ENCODE peak calls at places on chromosomes 3 and 15, in ten cellular contexts. K is cardiac fibroblast, G is tibial nerve, H is choroid plexus epithelial cell, W is psoas muscle, U is astrocyte of the spinal cord, Y is uterus, X is cardiac muscle cell, F is AG10803, Q is IMR-90. R is an unnamed sample.
A peak's percentile ranks its signal among the peaks of the same experiment; 100 is the strongest.

GRCh38 chr3:60599586-60599985 is 651.7 kb downstream of the FHIT start:
- DNase-seq in U (no peak), G (no peak), W (no peak), X (no peak), Q (no peak), Y (no peak), F (no peak), K (no peak), H (no peak), R (no peak)

GRCh38 chr3:37096292-37096691 is 78.1 kb downstream of the LRRFIP2 start:
- DNase-seq in X (no peak), U (peak; percentile 53), H (peak; percentile 61), F (peak; percentile 79), Q (peak; percentile 78), K (peak; percentile 75), Y (no peak), W (no peak), G (no peak), R (peak; percentile 77)

GRCh38 chr15:33737687-33738606 is 230.3 kb upstream of the CHRM5 start:
- DNase-seq in W (no peak), F (peak; percentile 13), U (peak; percentile 22), X (peak; percentile 62), Y (no peak), Q (peak; percentile 23), K (peak; percentile 41), H (peak; percentile 54), G (peak; percentile 54), R (peak; percentile 41)

GRCh38 chr3:59780209-59780608 is 730.4 kb upstream of the CFAP20DC start:
- DNase-seq in X (no peak), U (no peak), G (no peak), Y (no peak), W (no peak), Q (no peak), F (peak; percentile 30), K (no peak), H (no peak), R (no peak)

GRCh38 chr3:188389711-188390346 is 235.9 kb downstream of the LPP start:
- DNase-seq in H (no peak), W (no peak), K (peak; percentile 42), G (peak; percentile 40), Y (no peak), Q (no peak), X (no peak), U (no peak), F (no peak), R (no peak)

GRCh38 chr3:124965413-124965812 is 30.9 kb upstream of the MUC13 start:
- DNase-seq in G (no peak), W (no peak), H (no peak), X (no peak), K (no peak), U (no peak), F (no peak), Y (no peak), Q (peak; percentile 13), R (no peak)

GRCh38 chr15:34650177-34650576 is 66.7 kb upstream of the GOLGA8B start:
- DNase-seq in G (no peak), Y (no peak), H (peak; percentile 90), U (peak; percentile 46), X (no peak), F (peak; percentile 53), K (peak; percentile 70), Q (peak; percentile 91), W (no peak), R (peak; percentile 22)

GRCh38 chr3:80553211-80553610 is 785.4 kb upstream of the ROBO1 start:
- DNase-seq in U (no peak), F (no peak), Y (no peak), X (no peak), H (peak; percentile 22), W (no peak), Q (no peak), K (no peak), G (no peak), R (no peak)

GRCh38 chr3:134846943-134847342 is 51.9 kb downstream of the EPHB1 start:
- DNase-seq in W (no peak), H (peak; percentile 27), G (no peak), K (peak; percentile 55), X (peak; percentile 2), U (peak; percentile 83), F (peak; percentile 93), Q (peak; percentile 46), Y (no peak), R (peak; percentile 52)

GRCh38 chr3:149472393-149472792 is 2.1 kb upstream of the TM4SF4 start:
- DNase-seq in U (no peak), K (no peak), G (no peak), Y (no peak), Q (peak; percentile 59), W (no peak), H (peak; percentile 60), X (peak; percentile 36), F (peak; percentile 68), R (peak; percentile 33)

DNA sequence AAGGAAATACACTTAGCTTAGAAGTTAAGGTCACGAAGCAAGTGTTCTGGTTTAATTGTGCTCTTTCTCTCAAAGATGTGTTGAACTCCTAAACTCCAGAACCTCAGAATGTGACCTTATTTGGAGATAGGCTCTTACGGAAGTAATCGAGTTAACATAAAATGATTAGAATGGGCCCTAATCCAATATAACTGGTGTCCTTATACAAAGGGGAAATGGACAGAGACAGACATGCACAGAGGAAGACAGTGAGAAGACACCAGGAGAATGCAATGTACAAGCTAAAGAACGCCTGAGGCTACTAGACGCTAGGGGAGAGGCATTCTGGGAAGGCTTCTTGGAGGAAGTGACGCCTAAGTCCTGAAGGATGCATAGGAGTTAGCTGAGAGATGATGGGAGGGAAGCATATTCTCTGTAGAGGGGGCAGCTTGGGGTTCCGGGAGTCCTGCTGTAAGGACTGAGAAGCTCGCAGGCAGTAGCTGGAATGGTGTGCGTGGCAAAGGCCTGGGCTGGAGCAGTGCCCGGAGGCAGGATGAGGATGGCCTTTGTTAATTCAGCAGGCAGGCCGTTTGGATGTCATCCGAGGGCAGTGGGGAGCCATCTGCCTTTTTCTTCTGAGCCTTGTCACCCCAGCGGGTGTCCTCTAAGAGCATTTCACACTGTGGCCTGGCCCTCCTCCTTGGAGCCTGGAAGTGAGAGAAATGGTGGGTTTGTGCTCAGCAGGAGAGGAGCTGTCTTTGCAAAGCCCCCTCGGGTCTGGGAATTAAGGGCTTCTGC is 513.4 kb downstream of the SHQ1 start:
- DNase-seq in X (no peak), K (no peak), F (no peak), W (no peak), G (no peak), Y (no peak), Q (no peak), U (no peak), H (no peak), R (no peak)
- TF ChIP-seq CTCF in X (no peak), K (no peak), F (no peak), W (no peak), G (no peak), Y (no peak), Q (no peak), U (no peak), H (no peak), R (no peak)

GRCh38 chr3:54905936-54906335 is 21.9 kb downstream of the LRTM1 start:
- DNase-seq in W (no peak), Y (no peak), K (no peak), U (no peak), Q (no peak), H (no peak), G (no peak), X (no peak), F (peak; percentile 15), R (no peak)
- H3K4me3 ChIP-seq in W (no peak overlapping the region), Y (no peak overlapping the region), K (no peak overlapping the region), U (no peak overlapping the region), Q (no peak overlapping the region), H (no peak overlapping the region), G (no peak overlapping the region), X (no peak overlapping the region), F (no peak overlapping the region), R (no peak overlapping the region)

GRCh38 chr3:98821072-98821471 is 57.9 kb downstream of the ST3GAL6 start:
- DNase-seq in U (no peak), W (no peak), Q (no peak), Y (no peak), K (no peak), G (no peak), H (no peak), F (no peak), X (no peak), R (no peak)

GRCh38 chr3:98826126-98826525 is 63.0 kb downstream of the ST3GAL6 start:
- DNase-seq in G (no peak), H (no peak), X (no peak), Y (no peak), F (no peak), U (no peak), W (no peak), Q (no peak), K (no peak), R (no peak)

GRCh38 chr3:98827221-98827620 is 64.1 kb downstream of the ST3GAL6 start:
- DNase-seq in Y (no peak), H (no peak), K (no peak), X (no peak), F (peak; percentile 35), Q (no peak), W (no peak), G (no peak), U (no peak), R (no peak)

GRCh38 chr3:98823791-98824190 is 60.7 kb downstream of the ST3GAL6 start:
- DNase-seq in H (peak; percentile 54), F (no peak), K (peak; percentile 69), W (no peak), Y (no peak), X (no peak), U (no peak), Q (peak; percentile 47), G (no peak), R (no peak)

GRCh38 chr3:98824256-98824655 is 61.1 kb downstream of the ST3GAL6 start:
- DNase-seq in G (no peak), Y (no peak), U (no peak), K (no peak), F (no peak), Q (no peak), W (no peak), X (no peak), H (peak; percentile 33), R (no peak)
- TF ChIP-seq CTCF in G (no peak), Y (no peak), U (no peak), K (no peak), F (peak; percentile 31), Q (peak; percentile 13), W (no peak), X (peak; percentile 33), H (peak; percentile 31), R (peak; percentile 26)

GRCh38 chr15:39918688-39919385 is 1.2 kb downstream of the GPR176 start:
- DNase-seq in X (no peak), W (no peak), Y (no peak), K (peak; percentile 94), G (no peak), F (peak; percentile 94), Q (peak; percentile 93), H (peak; percentile 87), U (peak; percentile 85), R (peak; percentile 86)
- H3K4me3 ChIP-seq in X (peak overlapping the region; percentile 42), W (peak overlapping the region; percentile 76), Y (peak overlapping the region; percentile 49), K (peak overlapping the region; percentile 70), G (peak overlapping the region; percentile 63), F (peak overlapping the region; percentile 94), Q (peak overlapping the region; percentile 76), H (peak overlapping the region; percentile 79), U (peak overlapping the region; percentile 64), R (peak overlapping the region; percentile 82)

GRCh38 chr3:7503431-7503830 is 642.5 kb downstream of the GRM7 start:
- DNase-seq in G (no peak), U (no peak), Q (no peak), X (no peak), F (no peak), H (no peak), W (no peak), K (no peak), Y (no peak), R (no peak)
- TF ChIP-seq CTCF in G (no peak), U (no peak), Q (no peak), X (no peak), F (no peak), H (no peak), W (no peak), K (no peak), Y (no peak), R (no peak)

R was measured in fibroblast of pulmonary artery.